ENCODE peak calls at places on chromosomes 12 and 14, in six cellular contexts. N is RWPE1, U is hepatocyte, T is A549, K is IMR-90, X is GM10248. H is an unnamed sample.

GRCh38 chr12:10940389-10940788 is 1.3 kb upstream of the TAS2R14 start:
- DNase-seq in N (peak), U (no peak), T (peak), K (peak), X (no peak), H (no peak)

GRCh38 chr12:26719852-26720251 is 113.1 kb downstream of the ITPR2 start:
- DNase-seq in N (no peak), U (no peak), T (no peak), K (no peak), X (no peak), H (no peak)

GRCh38 chr12:120534703-120535655 is 823 bp downstream of the RNF10 start:
- DNase-seq in N (peak), U (peak), T (peak), K (peak), X (peak), H (peak)

GRCh38 chr12:113980537-113981337 is 14.6 kb upstream of the RBM19 start:
- DNase-seq in N (peak), U (peak), T (peak), K (peak), X (peak), H (peak)

GRCh38 chr12:125092108-125092871 is 27.1 kb downstream of the AACS start:
- DNase-seq in N (no peak), U (no peak), T (no peak), K (no peak), X (no peak), H (no peak)

GRCh38 chr12:70842136-70842535 is 78.4 kb downstream of the PTPRR start:
- DNase-seq in N (no peak), U (no peak), T (no peak), K (no peak), X (no peak), H (no peak)

GRCh38 chr12:125988545-125988944 is 923.3 kb downstream of the AACS start:
- DNase-seq in N (peak), U (no peak), T (no peak), K (no peak), X (no peak), H (no peak)

GRCh38 chr12:131084341-131085011 is 130.8 kb downstream of the ADGRD1 start:
- DNase-seq in N (no peak), U (no peak), T (no peak), K (no peak), X (no peak), H (no peak)

GRCh38 chr12:24389394-24389793 is 439.9 kb upstream of the SOX5 start:
- DNase-seq in N (no peak), U (no peak), T (no peak), K (no peak), X (no peak), H (no peak)

GRCh38 chr12:111546171-111546570 is 52.9 kb downstream of the ATXN2 start:
- DNase-seq in N (no peak), U (no peak), T (no peak), K (no peak), X (no peak), H (no peak)

GRCh38 chr14:96445844-96446710 is 54.1 kb downstream of the AK7 start:
- DNase-seq in N (no peak), U (no peak), T (no peak), K (no peak), X (no peak), H (no peak)

GRCh38 chr14:96442355-96442754 is 50.4 kb downstream of the AK7 start:
- DNase-seq in N (no peak), U (no peak), T (no peak), K (no peak), X (no peak), H (no peak)
- TF ChIP-seq CTCF in N (no peak), U (no peak), T (no peak), K (no peak), X (no peak), H (no peak)

GRCh38 chr14:105019861-105020814 is 745 bp downstream of the CDCA4 start:
- DNase-seq in N (no peak), U (peak), T (no peak), K (peak), X (peak), H (peak)

GRCh38 chr14:105022276-105022670 is 1.4 kb upstream of the CDCA4 start:
- DNase-seq in N (no peak), U (no peak), T (no peak), K (no peak), X (no peak), H (no peak)

GRCh38 chr14:105023144-105023543 is 2.3 kb upstream of the CDCA4 start:
- DNase-seq in N (no peak), U (no peak), T (no peak), K (no peak), X (no peak), H (no peak)

GRCh38 chr14:105020815-105021655 is at the start of gene CDCA4:
- DNase-seq in N (peak), U (peak), T (peak), K (peak), X (peak), H (peak)

GRCh38 chr14:105021656-105022275 is 883 bp upstream of the CDCA4 start:
- DNase-seq in N (no peak), U (peak), T (peak), K (peak), X (no peak), H (peak)
- TF ChIP-seq CTCF in N (no peak), U (peak), T (peak), K (no peak), X (peak), H (peak)

GRCh38 chr12:102618197-102618897 is 138.0 kb upstream of the IGF1 start:
- DNase-seq in N (no peak), U (no peak), T (no peak), K (no peak), X (no peak), H (no peak)
- TF ChIP-seq CTCF in N (no peak), U (no peak), T (no peak), K (no peak), X (no peak), H (no peak)

GRCh38 chr14:22897357-22897756 is 14.3 kb downstream of the REM2 start:
- DNase-seq in N (no peak), U (no peak), T (no peak), K (no peak), X (no peak), H (no peak)
- TF ChIP-seq CTCF in N (no peak), U (no peak), T (no peak), K (no peak), X (no peak), H (no peak)

H was measured in GM13977.